ENCODE peak calls at places on chromosomes 11 and 22, in five cellular contexts. One of them, this sample, is unnamed.

GRCh38 chr22:36405671-36406070 is 17.9 kb upstream of the MYH9 start:
- DNase-seq in thyroid gland: peak
- DNase-seq in uterus: no peak
- DNase-seq in lower leg skin: no peak
- DNase-seq in gastrocnemius medialis: no peak
- DNase-seq in this sample: peak

GRCh38 chr11:71338806-71339177 is 86.4 kb upstream of the SHANK2 start:
- DNase-seq in thyroid gland: no peak
- DNase-seq in uterus: no peak
- DNase-seq in lower leg skin: no peak
- DNase-seq in gastrocnemius medialis: no peak
- DNase-seq in this sample: no peak

GRCh38 chr11:35967042-35967441 is 23.2 kb downstream of the LDLRAD3 start:
- DNase-seq in thyroid gland: no peak
- DNase-seq in uterus: no peak
- DNase-seq in lower leg skin: no peak
- DNase-seq in gastrocnemius medialis: no peak
- DNase-seq in this sample: no peak

GRCh38 chr11:44097821-44098220 is 2.3 kb downstream of the EXT2 start:
- DNase-seq in thyroid gland: no peak
- DNase-seq in uterus: no peak
- DNase-seq in lower leg skin: no peak
- DNase-seq in gastrocnemius medialis: no peak
- DNase-seq in this sample: no peak

GRCh38 chr22:39278040-39278439 is 33.3 kb upstream of the PDGFB start:
- DNase-seq in thyroid gland: no peak
- DNase-seq in uterus: no peak
- DNase-seq in lower leg skin: no peak
- DNase-seq in gastrocnemius medialis: peak
- DNase-seq in this sample: no peak

GRCh38 chr11:31199403-31199802 is 170.1 kb downstream of the DCDC1 start:
- DNase-seq in thyroid gland: no peak
- DNase-seq in uterus: no peak
- DNase-seq in lower leg skin: no peak
- DNase-seq in gastrocnemius medialis: no peak
- DNase-seq in this sample: no peak

GRCh38 chr11:14320020-14320419 is 39.0 kb downstream of the RRAS2 start:
- DNase-seq in thyroid gland: no peak
- DNase-seq in uterus: no peak
- DNase-seq in lower leg skin: no peak
- DNase-seq in gastrocnemius medialis: no peak
- DNase-seq in this sample: no peak

GRCh38 chr11:43680521-43681505 is at the start of gene HSD17B12:
- DNase-seq in thyroid gland: peak
- DNase-seq in uterus: peak
- DNase-seq in lower leg skin: peak
- DNase-seq in gastrocnemius medialis: peak
- DNase-seq in this sample: peak

GRCh38 chr22:43996170-43996980 is 27.7 kb upstream of the PARVB start:
- DNase-seq in thyroid gland: peak
- DNase-seq in uterus: peak
- DNase-seq in lower leg skin: no peak
- DNase-seq in gastrocnemius medialis: peak
- DNase-seq in this sample: peak

GRCh38 chr22:28442951-28443876 is 236.4 kb downstream of the TTC28 start:
- DNase-seq in thyroid gland: peak
- DNase-seq in uterus: peak
- DNase-seq in lower leg skin: peak
- DNase-seq in gastrocnemius medialis: peak
- DNase-seq in this sample: peak

GRCh38 chr11:17597770-17598169 is 50.7 kb downstream of the OTOG start:
- DNase-seq in thyroid gland: no peak
- DNase-seq in uterus: peak
- DNase-seq in lower leg skin: no peak
- DNase-seq in gastrocnemius medialis: no peak
- DNase-seq in this sample: no peak

GRCh38 chr11:16326679-16327297 is 29.6 kb downstream of the SOX6 start:
- DNase-seq in thyroid gland: no peak
- DNase-seq in uterus: no peak
- DNase-seq in lower leg skin: no peak
- DNase-seq in gastrocnemius medialis: no peak
- DNase-seq in this sample: no peak

GRCh38 chr11:108666373-108666772 is 1.5 kb downstream of the DDX10 start:
- DNase-seq in thyroid gland: no peak
- DNase-seq in uterus: no peak
- DNase-seq in lower leg skin: no peak
- DNase-seq in gastrocnemius medialis: no peak
- DNase-seq in this sample: no peak

GRCh38 chr22:31346733-31347250 is 646 bp upstream of the PATZ1 start:
- DNase-seq in thyroid gland: peak
- DNase-seq in uterus: peak
- DNase-seq in lower leg skin: peak
- DNase-seq in gastrocnemius medialis: no peak
- DNase-seq in this sample: peak

GRCh38 chr11:111913997-111914396 is 1.5 kb downstream of the HSPB2 start:
- DNase-seq in thyroid gland: peak
- DNase-seq in uterus: peak
- DNase-seq in lower leg skin: no peak
- DNase-seq in gastrocnemius medialis: peak
- DNase-seq in this sample: peak

GRCh38 chr11:111913031-111913861 is 712 bp downstream of the HSPB2 start:
- DNase-seq in thyroid gland: peak
- DNase-seq in uterus: peak
- DNase-seq in lower leg skin: no peak
- DNase-seq in gastrocnemius medialis: peak
- DNase-seq in this sample: no peak

GRCh38 chr11:111912535-111912934 is at the start of gene HSPB2:
- DNase-seq in thyroid gland: peak
- DNase-seq in uterus: peak
- DNase-seq in lower leg skin: no peak
- DNase-seq in gastrocnemius medialis: no peak
- DNase-seq in this sample: no peak

GRCh38 chr11:111910637-111911562 is 670 bp downstream of the CRYAB start:
- DNase-seq in thyroid gland: peak
- DNase-seq in uterus: no peak
- DNase-seq in lower leg skin: no peak
- DNase-seq in gastrocnemius medialis: no peak
- DNase-seq in this sample: no peak

DNA sequence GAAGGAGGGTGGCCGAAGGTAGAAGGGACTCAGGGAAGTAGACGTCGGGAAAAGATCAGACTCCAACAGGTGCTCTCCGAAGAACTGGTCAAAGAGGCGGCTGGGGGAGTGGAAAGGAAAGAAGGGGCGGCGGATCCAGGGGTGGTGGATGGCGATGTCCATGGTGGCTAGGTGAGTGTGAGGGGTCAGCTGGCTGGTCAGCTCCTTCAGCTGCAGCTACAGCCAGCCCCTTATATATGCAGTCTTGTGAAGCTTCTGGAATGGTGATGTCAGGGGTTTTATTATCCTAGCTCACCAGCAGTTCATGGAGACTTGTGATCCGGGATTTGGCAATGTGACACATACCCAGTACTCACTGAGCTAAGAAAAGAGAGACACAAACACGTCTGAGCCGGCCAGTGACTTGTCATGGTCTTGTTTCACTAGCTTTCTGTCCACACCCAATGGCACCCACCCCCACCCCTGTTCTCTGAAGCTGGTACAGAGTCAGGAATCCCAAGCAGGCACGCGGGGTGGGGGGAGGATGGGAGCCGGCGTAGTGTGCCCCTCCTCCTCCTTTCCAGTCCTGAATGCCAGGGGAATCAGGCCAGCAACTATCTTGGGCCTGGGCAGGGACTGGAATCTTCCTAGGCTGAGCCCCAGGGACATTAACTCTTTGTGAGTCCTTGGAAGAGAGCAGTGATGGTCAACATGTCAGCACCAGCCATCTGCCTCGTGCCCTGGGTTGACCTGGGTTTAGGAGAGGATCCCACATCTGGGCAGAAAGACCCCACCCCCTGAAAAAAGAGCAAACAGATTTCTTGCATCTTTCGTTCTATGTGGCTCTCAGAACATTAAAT is at the start of gene CRYAB:
- DNase-seq in thyroid gland: peak
- DNase-seq in uterus: peak
- DNase-seq in lower leg skin: peak
- DNase-seq in gastrocnemius medialis: peak
- DNase-seq in this sample: peak
- TF ChIP-seq POLR2A in thyroid gland: peak
- TF ChIP-seq POLR2A in uterus: peak
- TF ChIP-seq POLR2A in lower leg skin: no peak
- TF ChIP-seq POLR2A in gastrocnemius medialis: peak
- TF ChIP-seq POLR2A in this sample: no peak

GRCh38 chr22:49947296-49947622 is 13.3 kb upstream of the PIM3 start:
- DNase-seq in thyroid gland: no peak
- DNase-seq in uterus: no peak
- DNase-seq in lower leg skin: no peak
- DNase-seq in gastrocnemius medialis: no peak
- DNase-seq in this sample: no peak
- TF ChIP-seq POLR2A in thyroid gland: no peak
- TF ChIP-seq POLR2A in uterus: no peak
- TF ChIP-seq POLR2A in lower leg skin: no peak
- TF ChIP-seq POLR2A in gastrocnemius medialis: no peak
- TF ChIP-seq POLR2A in this sample: no peak

DNA sequence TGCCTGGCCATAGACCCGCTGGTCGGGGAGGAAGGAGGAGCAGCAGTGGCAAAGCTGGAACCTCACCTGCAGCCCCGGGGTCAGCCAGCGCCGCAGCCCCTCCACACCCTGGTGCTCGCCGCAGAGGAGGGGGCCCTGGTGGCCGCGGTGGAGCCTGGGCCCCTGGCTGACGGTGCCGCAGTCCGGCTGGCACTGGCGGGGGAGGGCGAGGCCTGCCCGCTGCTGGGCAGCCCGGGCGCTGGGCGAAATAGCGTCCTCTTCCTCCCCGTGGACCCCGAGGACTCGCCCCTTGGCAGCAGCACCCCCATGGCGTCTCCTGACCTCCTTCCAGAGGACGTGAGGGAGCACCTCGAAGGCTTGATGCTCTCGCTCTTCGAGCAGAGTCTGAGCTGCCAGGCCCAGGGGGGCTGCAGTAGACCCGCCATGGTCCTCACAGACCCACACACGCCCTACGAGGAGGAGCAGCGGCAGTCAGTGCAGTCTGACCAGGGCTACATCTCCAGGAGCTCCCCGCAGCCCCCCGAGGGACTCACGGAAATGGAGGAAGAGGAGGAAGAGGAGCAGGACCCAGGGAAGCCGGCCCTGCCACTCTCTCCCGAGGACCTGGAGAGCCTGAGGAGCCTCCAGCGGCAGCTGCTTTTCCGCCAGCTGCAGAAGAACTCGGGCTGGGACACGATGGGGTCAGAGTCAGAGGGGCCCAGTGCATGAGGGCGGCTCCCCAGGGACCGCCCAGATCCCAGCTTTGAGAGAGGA is 11.9 kb downstream of the TMEM121B start:
- DNase-seq in thyroid gland: no peak
- DNase-seq in uterus: no peak
- DNase-seq in lower leg skin: no peak
- DNase-seq in gastrocnemius medialis: no peak
- DNase-seq in this sample: no peak
- TF ChIP-seq POLR2A in thyroid gland: no peak
- TF ChIP-seq POLR2A in uterus: no peak
- TF ChIP-seq POLR2A in lower leg skin: no peak
- TF ChIP-seq POLR2A in gastrocnemius medialis: no peak
- TF ChIP-seq POLR2A in this sample: no peak

DNA sequence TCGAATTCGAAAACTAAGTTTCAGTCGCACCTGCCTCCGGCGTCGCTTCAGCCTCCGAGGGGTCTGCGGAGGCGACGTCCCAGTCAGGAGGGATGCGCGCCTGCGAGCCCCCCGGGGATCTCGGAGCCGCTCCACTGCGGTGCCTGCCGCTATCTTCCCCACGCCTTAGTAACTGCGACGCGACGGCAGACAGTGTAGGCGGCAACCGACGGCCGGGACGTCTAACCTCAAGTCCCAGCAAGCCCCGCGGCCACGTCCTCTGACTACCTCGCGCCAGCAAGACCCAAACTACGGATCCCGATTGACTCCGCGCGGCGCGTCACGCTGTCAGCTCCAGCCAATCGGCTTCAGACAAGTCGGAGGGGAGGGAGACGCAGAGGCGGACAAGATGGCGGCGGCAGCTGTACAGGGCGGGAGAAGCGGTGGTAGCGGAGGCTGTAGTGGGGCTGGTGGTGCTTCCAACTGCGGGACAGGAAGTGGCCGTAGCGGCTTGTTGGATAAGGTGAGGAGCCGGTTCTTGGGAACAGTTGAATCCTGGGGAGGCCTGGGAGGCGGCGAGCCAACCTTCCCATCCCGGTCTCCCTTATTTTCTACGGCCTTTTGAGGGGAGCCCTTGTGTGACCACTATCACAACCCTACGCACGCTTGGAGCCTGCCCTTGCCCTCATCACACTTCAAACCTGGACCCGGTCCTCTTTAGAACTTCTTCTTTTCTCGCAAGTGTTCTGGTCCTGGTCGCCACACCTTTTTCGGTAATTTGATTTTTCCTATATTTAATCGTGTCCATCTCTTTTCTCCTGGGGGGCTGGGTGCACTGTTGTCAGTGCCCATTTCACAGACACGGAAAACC is at the start of the genes SPCS2 and XRRA1:
- DNase-seq in thyroid gland: peak
- DNase-seq in uterus: peak
- DNase-seq in lower leg skin: peak
- DNase-seq in gastrocnemius medialis: peak
- DNase-seq in this sample: peak
- TF ChIP-seq POLR2A in thyroid gland: peak
- TF ChIP-seq POLR2A in uterus: peak
- TF ChIP-seq POLR2A in lower leg skin: peak
- TF ChIP-seq POLR2A in gastrocnemius medialis: peak
- TF ChIP-seq POLR2A in this sample: peak

GRCh38 chr11:76769645-76770586 is 13.2 kb upstream of the TSKU start:
- DNase-seq in thyroid gland: peak
- DNase-seq in uterus: peak
- DNase-seq in lower leg skin: no peak
- DNase-seq in gastrocnemius medialis: no peak
- DNase-seq in this sample: peak
- TF ChIP-seq POLR2A in thyroid gland: no peak
- TF ChIP-seq POLR2A in uterus: no peak
- TF ChIP-seq POLR2A in lower leg skin: no peak
- TF ChIP-seq POLR2A in gastrocnemius medialis: no peak
- TF ChIP-seq POLR2A in this sample: no peak

DNA sequence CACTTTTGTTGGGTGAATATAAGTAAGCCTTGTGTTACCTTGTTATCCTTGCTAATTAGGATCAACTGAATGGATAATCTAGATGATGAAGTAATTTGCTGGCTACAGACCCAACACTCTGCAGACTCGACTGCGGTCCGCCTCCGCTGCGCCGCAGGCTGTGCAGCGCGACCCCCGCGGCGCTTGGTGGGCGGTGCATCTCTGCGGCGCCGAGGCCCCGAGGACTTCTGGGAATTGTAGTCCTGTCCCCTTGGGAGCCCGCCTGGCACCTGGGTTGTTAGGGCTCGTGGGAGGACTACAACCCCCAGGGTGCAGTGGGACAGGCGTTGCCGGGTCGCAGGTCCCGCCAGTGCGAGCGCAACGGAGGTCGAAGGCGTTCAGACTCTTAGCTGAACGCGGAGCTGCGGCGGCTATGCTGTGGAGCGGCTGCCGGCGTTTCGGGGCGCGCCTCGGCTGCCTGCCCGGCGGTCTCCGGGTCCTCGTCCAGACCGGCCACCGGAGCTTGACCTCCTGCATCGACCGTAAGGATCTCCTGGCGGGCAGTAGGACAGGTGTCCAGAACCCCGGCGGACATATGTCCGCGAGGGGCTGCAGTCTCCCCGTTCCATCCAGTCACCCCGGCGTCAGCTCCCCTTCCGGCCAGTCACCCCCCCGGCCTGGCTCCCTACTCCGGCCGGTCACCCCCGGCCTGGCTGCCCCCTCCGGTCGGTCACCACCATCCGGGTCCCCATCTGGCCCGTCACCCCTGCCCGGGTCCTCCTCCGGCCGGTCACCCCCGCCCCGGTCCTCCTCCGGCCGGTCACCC is at the start of the genes ACAD8 and THYN1:
- DNase-seq in thyroid gland: peak
- DNase-seq in uterus: peak
- DNase-seq in lower leg skin: peak
- DNase-seq in gastrocnemius medialis: peak
- DNase-seq in this sample: peak
- TF ChIP-seq POLR2A in thyroid gland: no peak
- TF ChIP-seq POLR2A in uterus: peak
- TF ChIP-seq POLR2A in lower leg skin: no peak
- TF ChIP-seq POLR2A in gastrocnemius medialis: peak
- TF ChIP-seq POLR2A in this sample: peak

This sample was measured in body of pancreas.